ENCODE peak calls at places on chromosomes 6 and 20, in five cellular contexts. C is right cardiac atrium; R is activated CD4-positive, alpha-beta T cell treated with anti-CD3 and anti-CD28 coated beads for 36 hours; O is omental fat pad; T is WTC11. D is an unnamed sample.

GRCh38 chr20:11912013-11912663 is 5.6 kb upstream of the BTBD3 start:
- ATAC-seq in C (no peak), R (peak), O (no peak), T (peak), D (no peak)

GRCh38 chr6:37324131-37325033 is 29.4 kb upstream of the RNF8 start:
- ATAC-seq in C (no peak), R (peak), O (no peak), T (no peak), D (no peak)

GRCh38 chr6:156974897-156975296 is 197.7 kb downstream of the ARID1B start:
- ATAC-seq in C (no peak), R (peak), O (no peak), T (no peak), D (no peak)

GRCh38 chr20:51365670-51366069 is 176.8 kb downstream of the NFATC2 start:
- ATAC-seq in C (peak), R (no peak), O (no peak), T (no peak), D (peak)

GRCh38 chr20:7358670-7359069 is 581.6 kb downstream of the HAO1 start:
- ATAC-seq in C (no peak), R (no peak), O (no peak), T (peak), D (no peak)

GRCh38 chr6:42390228-42390934 is 61.3 kb downstream of the TRERF1 start:
- ATAC-seq in C (peak), R (peak), O (no peak), T (peak), D (no peak)

GRCh38 chr6:13767121-13767794 is 47.1 kb downstream of the MCUR1 start:
- ATAC-seq in C (peak), R (no peak), O (peak), T (peak), D (peak)

GRCh38 chr20:20782221-20782620 is 69.8 kb upstream of the RALGAPA2 start:
- ATAC-seq in C (peak), R (no peak), O (peak), T (no peak), D (no peak)

GRCh38 chr20:3677733-3678132 is 4.1 kb downstream of the ADAM33 start:
- ATAC-seq in C (no peak), R (no peak), O (no peak), T (no peak), D (peak)

GRCh38 chr6:166749666-166750065 is 122.6 kb upstream of the RPS6KA2 start:
- ATAC-seq in C (no peak), R (no peak), O (no peak), T (peak), D (no peak)

GRCh38 chr20:49824206-49824605 is 11.6 kb downstream of the SLC9A8 start:
- ATAC-seq in C (no peak), R (no peak), O (no peak), T (no peak), D (no peak)

GRCh38 chr6:352896-353470 is 38.6 kb upstream of the IRF4 start:
- ATAC-seq in C (no peak), R (no peak), O (no peak), T (no peak), D (no peak)

GRCh38 chr6:137830562-137830961 is 36.5 kb upstream of the TNFAIP3 start:
- ATAC-seq in C (peak), R (peak), O (no peak), T (no peak), D (no peak)

GRCh38 chr6:150200428-150201105 is 57.7 kb downstream of the PPP1R14C start:
- ATAC-seq in C (no peak), R (no peak), O (no peak), T (peak), D (no peak)

GRCh38 chr20:22805970-22806369 is 221.6 kb upstream of the FOXA2 start:
- ATAC-seq in C (peak), R (no peak), O (no peak), T (no peak), D (no peak)

GRCh38 chr20:33689973-33690372 is 3.8 kb upstream of the E2F1 start:
- ATAC-seq in C (no peak), R (peak), O (no peak), T (no peak), D (no peak)

GRCh38 chr6:155765275-155766194 is 309.9 kb upstream of the NOX3 start:
- ATAC-seq in C (peak), R (no peak), O (no peak), T (no peak), D (peak)